ENCODE peak calls at places on chromosomes 4 and X, in seven cellular contexts. One of them, this sample, is unnamed.

GRCh38 chr4:86496094-86497060 is 97.7 kb upstream of the PTPN13 start:
- DNase-seq in germinal center: peak
- DNase-seq in ovary: peak
- DNase-seq in CD4-positive, alpha-beta memory T cell: peak
- DNase-seq in EH: peak
- DNase-seq in amygdala: peak
- DNase-seq in HEK293T: peak
- DNase-seq in this sample: no peak

GRCh38 chrX:136767104-136767941 is 13.4 kb downstream of the ARHGEF6 start:
- DNase-seq in germinal center: peak
- DNase-seq in ovary: peak
- DNase-seq in CD4-positive, alpha-beta memory T cell: peak
- DNase-seq in EH: peak
- DNase-seq in amygdala: peak
- DNase-seq in HEK293T: peak
- DNase-seq in this sample: peak

GRCh38 chr4:7673111-7673510 is 238.4 kb upstream of the PSAPL1 start:
- DNase-seq in germinal center: no peak
- DNase-seq in ovary: no peak
- DNase-seq in CD4-positive, alpha-beta memory T cell: no peak
- DNase-seq in EH: no peak
- DNase-seq in amygdala: no peak
- DNase-seq in HEK293T: no peak
- DNase-seq in this sample: no peak

GRCh38 chr4:75545526-75545925 is 10.3 kb upstream of the ODAPH start:
- DNase-seq in germinal center: no peak
- DNase-seq in ovary: no peak
- DNase-seq in CD4-positive, alpha-beta memory T cell: no peak
- DNase-seq in EH: peak
- DNase-seq in amygdala: no peak
- DNase-seq in HEK293T: no peak
- DNase-seq in this sample: no peak

GRCh38 chr4:85761803-85762202 is 286.9 kb downstream of the ARHGAP24 start:
- DNase-seq in germinal center: no peak
- DNase-seq in ovary: no peak
- DNase-seq in CD4-positive, alpha-beta memory T cell: no peak
- DNase-seq in EH: peak
- DNase-seq in amygdala: peak
- DNase-seq in HEK293T: no peak
- DNase-seq in this sample: no peak

GRCh38 chrX:39150621-39151020 is 349.4 kb downstream of the MID1IP1 start:
- DNase-seq in germinal center: no peak
- DNase-seq in ovary: no peak
- DNase-seq in CD4-positive, alpha-beta memory T cell: no peak
- DNase-seq in EH: no peak
- DNase-seq in amygdala: no peak
- DNase-seq in HEK293T: no peak
- DNase-seq in this sample: no peak

GRCh38 chr4:98261291-98262271 is at the start of gene RAP1GDS1:
- DNase-seq in germinal center: peak
- DNase-seq in ovary: peak
- DNase-seq in CD4-positive, alpha-beta memory T cell: peak
- DNase-seq in EH: peak
- DNase-seq in amygdala: peak
- DNase-seq in HEK293T: peak
- DNase-seq in this sample: no peak

GRCh38 chr4:149409186-149410056 is 406.2 kb downstream of the IQCM start:
- DNase-seq in germinal center: no peak
- DNase-seq in ovary: no peak
- DNase-seq in CD4-positive, alpha-beta memory T cell: no peak
- DNase-seq in EH: peak
- DNase-seq in amygdala: no peak
- DNase-seq in HEK293T: no peak
- DNase-seq in this sample: no peak

GRCh38 chrX:20432048-20432447 is 165.3 kb upstream of the RPS6KA3 start:
- DNase-seq in germinal center: no peak
- DNase-seq in ovary: no peak
- DNase-seq in CD4-positive, alpha-beta memory T cell: no peak
- DNase-seq in EH: peak
- DNase-seq in amygdala: no peak
- DNase-seq in HEK293T: no peak
- DNase-seq in this sample: no peak

GRCh38 chrX:1451676-1452496 is 823 bp downstream of the ASMTL start:
- DNase-seq in germinal center: no peak
- DNase-seq in ovary: peak
- DNase-seq in CD4-positive, alpha-beta memory T cell: no peak
- DNase-seq in EH: no peak
- DNase-seq in amygdala: no peak
- DNase-seq in HEK293T: no peak
- DNase-seq in this sample: no peak

GRCh38 chr4:168656055-168656660 is 159.3 kb downstream of the PALLD start:
- DNase-seq in germinal center: no peak
- DNase-seq in ovary: no peak
- DNase-seq in CD4-positive, alpha-beta memory T cell: no peak
- DNase-seq in EH: peak
- DNase-seq in amygdala: no peak
- DNase-seq in HEK293T: no peak
- DNase-seq in this sample: no peak

GRCh38 chr4:119478446-119479179 is 150.0 kb downstream of the PDE5A start:
- DNase-seq in germinal center: no peak
- DNase-seq in ovary: no peak
- DNase-seq in CD4-positive, alpha-beta memory T cell: no peak
- DNase-seq in EH: no peak
- DNase-seq in amygdala: no peak
- DNase-seq in HEK293T: no peak
- DNase-seq in this sample: no peak

GRCh38 chrX:97843200-97843811 is 959.6 kb downstream of the RPA4 start:
- DNase-seq in germinal center: no peak
- DNase-seq in ovary: no peak
- DNase-seq in CD4-positive, alpha-beta memory T cell: no peak
- DNase-seq in EH: no peak
- DNase-seq in amygdala: no peak
- DNase-seq in HEK293T: no peak
- DNase-seq in this sample: no peak

This sample was measured in B cell.